ENCODE peak calls at places on chromosomes 12 and 14, in seven cellular contexts. One of them, this sample, is unnamed.

GRCh38 chr12:109385339-109386078 is 37.8 kb downstream of the MYO1H start:
- DNase-seq in nephron progenitor cell: no peak
- DNase-seq in right lobe of liver: no peak
- DNase-seq in fibroblast of the aortic adventitia: peak; percentile 79
- DNase-seq in GOT3: no peak
- DNase-seq in lung: no peak
- DNase-seq in NCI-H1105: peak; percentile 46
- DNase-seq in this sample: no peak

GRCh38 chr14:51006781-51007211 is 62.5 kb upstream of the PYGL start:
- DNase-seq in nephron progenitor cell: no peak
- DNase-seq in right lobe of liver: no peak
- DNase-seq in fibroblast of the aortic adventitia: peak; percentile 75
- DNase-seq in GOT3: peak; percentile 3
- DNase-seq in lung: peak; percentile 34
- DNase-seq in NCI-H1105: no peak
- DNase-seq in this sample: no peak

GRCh38 chr12:119014368-119014767 is 33.0 kb downstream of the SRRM4 start:
- DNase-seq in nephron progenitor cell: no peak
- DNase-seq in right lobe of liver: no peak
- DNase-seq in fibroblast of the aortic adventitia: no peak
- DNase-seq in GOT3: no peak
- DNase-seq in lung: no peak
- DNase-seq in NCI-H1105: no peak
- DNase-seq in this sample: no peak

GRCh38 chr12:108804361-108804949 is 52.9 kb downstream of the SSH1 start:
- DNase-seq in nephron progenitor cell: no peak
- DNase-seq in right lobe of liver: no peak
- DNase-seq in fibroblast of the aortic adventitia: peak; percentile 99
- DNase-seq in GOT3: no peak
- DNase-seq in lung: no peak
- DNase-seq in NCI-H1105: no peak
- DNase-seq in this sample: peak; percentile 85

GRCh38 chr12:121223283-121223946 is 13.5 kb downstream of the P2RX4 start:
- DNase-seq in nephron progenitor cell: no peak
- DNase-seq in right lobe of liver: no peak
- DNase-seq in fibroblast of the aortic adventitia: no peak
- DNase-seq in GOT3: no peak
- DNase-seq in lung: no peak
- DNase-seq in NCI-H1105: no peak
- DNase-seq in this sample: no peak

GRCh38 chr12:1501695-1502440 is 92.5 kb downstream of the FBXL14 start:
- DNase-seq in nephron progenitor cell: no peak
- DNase-seq in right lobe of liver: no peak
- DNase-seq in fibroblast of the aortic adventitia: no peak
- DNase-seq in GOT3: no peak
- DNase-seq in lung: no peak
- DNase-seq in NCI-H1105: no peak
- DNase-seq in this sample: no peak

GRCh38 chr12:50606675-50607379 is 102.0 kb downstream of the DIP2B start:
- DNase-seq in nephron progenitor cell: no peak
- DNase-seq in right lobe of liver: peak; percentile 51
- DNase-seq in fibroblast of the aortic adventitia: no peak
- DNase-seq in GOT3: no peak
- DNase-seq in lung: no peak
- DNase-seq in NCI-H1105: no peak
- DNase-seq in this sample: no peak

GRCh38 chr12:120500577-120500976 is 4.7 kb downstream of the DYNLL1 start:
- DNase-seq in nephron progenitor cell: no peak
- DNase-seq in right lobe of liver: no peak
- DNase-seq in fibroblast of the aortic adventitia: peak; percentile 17
- DNase-seq in GOT3: no peak
- DNase-seq in lung: no peak
- DNase-seq in NCI-H1105: no peak
- DNase-seq in this sample: no peak

GRCh38 chr12:3727877-3728632 is 24.9 kb downstream of the CRACR2A start:
- DNase-seq in nephron progenitor cell: no peak
- DNase-seq in right lobe of liver: no peak
- DNase-seq in fibroblast of the aortic adventitia: peak; percentile 20
- DNase-seq in GOT3: no peak
- DNase-seq in lung: no peak
- DNase-seq in NCI-H1105: no peak
- DNase-seq in this sample: no peak

GRCh38 chr12:121248611-121249010 is 38.7 kb downstream of the P2RX4 start:
- DNase-seq in nephron progenitor cell: peak; percentile 27
- DNase-seq in right lobe of liver: no peak
- DNase-seq in fibroblast of the aortic adventitia: no peak
- DNase-seq in GOT3: no peak
- DNase-seq in lung: no peak
- DNase-seq in NCI-H1105: no peak
- DNase-seq in this sample: no peak

GRCh38 chr12:53952871-53953734 is 1.6 kb upstream of the HOXC12 start:
- DNase-seq in nephron progenitor cell: no peak
- DNase-seq in right lobe of liver: no peak
- DNase-seq in fibroblast of the aortic adventitia: no peak
- DNase-seq in GOT3: no peak
- DNase-seq in lung: no peak
- DNase-seq in NCI-H1105: no peak
- DNase-seq in this sample: no peak

GRCh38 chr12:118050972-118051910 is 9.7 kb downstream of the WSB2 start:
- DNase-seq in nephron progenitor cell: no peak
- DNase-seq in right lobe of liver: no peak
- DNase-seq in fibroblast of the aortic adventitia: no peak
- DNase-seq in GOT3: no peak
- DNase-seq in lung: no peak
- DNase-seq in NCI-H1105: no peak
- DNase-seq in this sample: no peak

GRCh38 chr12:117261267-117261666 is 71.0 kb upstream of the FBXO21 start:
- DNase-seq in nephron progenitor cell: no peak
- DNase-seq in right lobe of liver: no peak
- DNase-seq in fibroblast of the aortic adventitia: no peak
- DNase-seq in GOT3: no peak
- DNase-seq in lung: no peak
- DNase-seq in NCI-H1105: no peak
- DNase-seq in this sample: no peak

GRCh38 chr12:107512391-107512790 is 173.2 kb upstream of the PWP1 start:
- DNase-seq in nephron progenitor cell: no peak
- DNase-seq in right lobe of liver: no peak
- DNase-seq in fibroblast of the aortic adventitia: peak; percentile 90
- DNase-seq in GOT3: no peak
- DNase-seq in lung: no peak
- DNase-seq in NCI-H1105: no peak
- DNase-seq in this sample: no peak

GRCh38 chr14:61372379-61372778 is 51.0 kb downstream of the PRKCH start:
- DNase-seq in nephron progenitor cell: no peak
- DNase-seq in right lobe of liver: no peak
- DNase-seq in fibroblast of the aortic adventitia: no peak
- DNase-seq in GOT3: no peak
- DNase-seq in lung: no peak
- DNase-seq in NCI-H1105: no peak
- DNase-seq in this sample: no peak

GRCh38 chr12:14885718-14886201 is at the start of gene MGP:
- DNase-seq in nephron progenitor cell: no peak
- DNase-seq in right lobe of liver: no peak
- DNase-seq in fibroblast of the aortic adventitia: peak; percentile 98
- DNase-seq in GOT3: no peak
- DNase-seq in lung: peak; percentile 38
- DNase-seq in NCI-H1105: peak; percentile 10
- DNase-seq in this sample: peak; percentile 82

This sample was measured in posterior vena cava.